ENCODE peak calls at places on chromosomes 13 and 19, in four cellular contexts. D is neural crest cell, Q is prostate gland, O is HFFc6. A is an unnamed sample.

GRCh38 chr19:53916004-53916403 is 6.9 kb downstream of the CACNG7 start:
- DNase-seq in D (no peak), Q (no peak), O (no peak), A (no peak)

GRCh38 chr19:38564981-38565685 is 52.6 kb downstream of the MAP4K1 start:
- DNase-seq in D (no peak), Q (no peak), O (no peak), A (no peak)

GRCh38 chr13:92826197-92826596 is 400.4 kb upstream of the GPC6 start:
- DNase-seq in D (no peak), Q (no peak), O (no peak), A (no peak)

GRCh38 chr19:49845433-49845832 is 5.5 kb upstream of the PTOV1 start:
- DNase-seq in D (no peak), Q (no peak), O (no peak), A (no peak)

GRCh38 chr13:77299587-77299986 is 27.3 kb downstream of the MYCBP2 start:
- DNase-seq in D (no peak), Q (no peak), O (no peak), A (no peak)

GRCh38 chr13:79775830-79776229 is 294.9 kb downstream of the NDFIP2 start:
- DNase-seq in D (no peak), Q (no peak), O (peak; percentile 68), A (peak; percentile 7)

GRCh38 chr19:50203281-50204080 is at the start of gene MYH14:
- DNase-seq in D (peak; percentile 88), Q (peak; percentile 97), O (no peak), A (peak; percentile 75)

GRCh38 chr13:113114511-113115362 is 7.9 kb upstream of the F10 start:
- DNase-seq in D (no peak), Q (no peak), O (no peak), A (no peak)

A was measured in LNCaP clone FGC.